ENCODE peak calls at places on chromosomes 11 and 22, in ten cellular contexts. A is pancreas; Y is adrenal gland; F is spleen; K is lung microvascular endothelial cell; I is tibial nerve; J is activated CD4-positive, alpha-beta T cell treated with anti-CD3 and anti-CD28 coated beads for 24 hours; V is HFFc6; O is adipocyte; L is uterus. Q is an unnamed sample.

GRCh38 chr11:125569913-125570621 is 790 bp downstream of the EI24 start:
- DNase-seq in F (no peak), A (no peak), K (peak; percentile 7), J (no peak), O (peak; percentile 19), Y (no peak), I (no peak), V (peak; percentile 6), L (no peak), Q (peak; percentile 13)

GRCh38 chr22:39236321-39237275 is 8.2 kb downstream of the PDGFB start:
- DNase-seq in V (no peak), J (no peak), F (no peak), Y (no peak), L (no peak), A (peak; percentile 52), O (no peak), K (peak; percentile 49), I (peak; percentile 40), Q (no peak)

GRCh38 chr22:37121887-37122591 is 12.5 kb upstream of the TMPRSS6 start:
- DNase-seq in J (peak; percentile 89), K (peak; percentile 36), V (peak; percentile 20), O (peak; percentile 7), L (no peak), Y (peak; percentile 24), A (no peak), F (peak; percentile 89), I (no peak), Q (peak; percentile 46)

GRCh38 chr11:2563216-2564007 is 118.6 kb downstream of the KCNQ1 start:
- DNase-seq in V (no peak), A (peak; percentile 33), F (peak; percentile 54), Y (peak; percentile 88), L (no peak), J (no peak), O (no peak), I (no peak), K (no peak), Q (no peak)

GRCh38 chr11:28566643-28567042 is 458.5 kb downstream of the METTL15 start:
- DNase-seq in L (peak; percentile 12), I (peak; percentile 38), Y (peak; percentile 91), K (peak; percentile 45), V (peak; percentile 95), A (peak; percentile 36), F (peak; percentile 67), J (no peak), O (peak; percentile 93), Q (peak; percentile 92)

GRCh38 chr11:1233351-1234053 is 10.6 kb downstream of the MUC5B start:
- DNase-seq in O (no peak), J (no peak), Y (no peak), K (no peak), F (peak; percentile 56), A (peak; percentile 58), L (no peak), I (no peak), V (no peak), Q (no peak)

GRCh38 chr22:50529416-50530279 is at the start of gene TYMP:
- DNase-seq in F (no peak), O (peak; percentile 20), V (no peak), Y (peak; percentile 75), I (peak; percentile 40), K (peak; percentile 52), L (peak; percentile 52), A (peak; percentile 88), J (no peak), Q (no peak)

GRCh38 chr22:28798810-28799124 is 1.6 kb downstream of the XBP1 start:
- DNase-seq in Y (peak; percentile 22), O (no peak), I (no peak), V (no peak), K (no peak), F (no peak), J (no peak), A (no peak), L (no peak), Q (no peak)

GRCh38 chr11:70735976-70736375 is 337.6 kb downstream of the CTTN start:
- DNase-seq in L (no peak), F (no peak), V (no peak), A (no peak), J (no peak), Y (no peak), I (no peak), O (no peak), K (no peak), Q (no peak)

GRCh38 chr11:5004429-5005274 is 10.0 kb downstream of the OR51L1 start:
- DNase-seq in V (peak; percentile 28), Y (peak; percentile 60), L (no peak), O (peak; percentile 76), K (peak; percentile 65), A (peak; percentile 27), J (no peak), F (no peak), I (peak; percentile 44), Q (peak; percentile 55)

GRCh38 chr22:37501610-37502341 is 15.6 kb upstream of the MFNG start:
- DNase-seq in V (peak; percentile 69), I (peak; percentile 43), F (no peak), L (peak; percentile 65), Y (peak; percentile 92), O (no peak), A (peak; percentile 92), K (peak; percentile 92), J (no peak), Q (peak; percentile 92)

GRCh38 chr11:36750349-36750748 is 152.3 kb upstream of the RAG2 start:
- DNase-seq in L (no peak), A (no peak), Y (no peak), J (no peak), K (no peak), F (no peak), I (no peak), O (no peak), V (no peak), Q (no peak)

GRCh38 chr11:46436113-46436512 is 44.5 kb upstream of the CHRM4 start:
- DNase-seq in K (no peak), Y (no peak), V (no peak), J (no peak), O (no peak), L (no peak), I (no peak), A (no peak), F (no peak), Q (no peak)

GRCh38 chr11:128709402-128709801 is 15.5 kb downstream of the FLI1 start:
- DNase-seq in O (peak; percentile 52), K (peak; percentile 99), F (no peak), A (no peak), J (no peak), Y (no peak), V (peak; percentile 82), I (no peak), L (peak; percentile 44), Q (peak; percentile 99)

Q was measured in endothelial cell of umbilical vein.